ENCODE peak calls at places on chromosomes 7 and 10, in five cellular contexts. U is fibroblast of pulmonary artery, K is HepG2, F is choroid plexus epithelial cell, M is HFF-Myc. L is an unnamed sample.
A peak's percentile ranks its signal among the peaks of the same experiment; 100 is the strongest.

GRCh38 chr7:25762511-25763119 is 389.4 kb upstream of the NFE2L3 start:
- DNase-seq in M (no peak), K (no peak), F (no peak), U (no peak), L (no peak)

GRCh38 chr10:70115948-70116682 is 16.5 kb downstream of the AIFM2 start:
- DNase-seq in U (peak; percentile 29), K (peak; percentile 59), F (peak; percentile 41), M (no peak), L (no peak)

GRCh38 chr7:100022621-100023020 is 7.2 kb downstream of the ZKSCAN1 start:
- DNase-seq in K (peak; percentile 63), U (no peak), F (no peak), M (no peak), L (no peak)

GRCh38 chr7:68247566-68247965 is 1250.9 kb downstream of the TYW1 start:
- DNase-seq in F (no peak), M (no peak), K (no peak), U (no peak), L (no peak)

GRCh38 chr10:60384006-60384405 is 5.7 kb downstream of the ANK3 start:
- DNase-seq in M (no peak), F (peak; percentile 46), U (peak; percentile 49), K (no peak), L (no peak)

GRCh38 chr7:67100956-67101361 is 104.3 kb downstream of the TYW1 start:
- DNase-seq in K (no peak), F (peak; percentile 66), M (no peak), U (peak; percentile 2), L (peak; percentile 18)

GRCh38 chr10:121618906-121619305 is 20.7 kb upstream of the FGFR2 start:
- DNase-seq in K (no peak), M (no peak), F (no peak), U (no peak), L (no peak)

GRCh38 chr10:82910301-82910700 is 1035.3 kb downstream of the NRG3 start:
- DNase-seq in K (no peak), M (no peak), U (no peak), F (no peak), L (no peak)

GRCh38 chr10:126006906-126007305 is 110.5 kb downstream of the FANK1 start:
- DNase-seq in F (no peak), K (no peak), M (no peak), U (no peak), L (no peak)

GRCh38 chr7:81845628-81846259 is 75.9 kb upstream of the HGF start:
- DNase-seq in K (no peak), U (peak; percentile 55), M (no peak), F (peak; percentile 84), L (no peak)

GRCh38 chr7:80611779-80612178 is 26.7 kb upstream of the CD36 start:
- DNase-seq in F (peak; percentile 91), M (no peak), U (peak; percentile 63), K (peak; percentile 95), L (peak; percentile 29)

GRCh38 chr10:98373691-98374090 is 41.3 kb downstream of the PYROXD2 start:
- DNase-seq in F (no peak), U (no peak), K (no peak), M (no peak), L (no peak)

GRCh38 chr7:81430150-81430549 is 339.7 kb downstream of the HGF start:
- DNase-seq in F (peak; percentile 67), M (no peak), U (peak; percentile 59), K (no peak), L (no peak)

GRCh38 chr7:71761336-71761735 is 629.4 kb downstream of the GALNT17 start:
- DNase-seq in K (no peak), U (no peak), M (no peak), F (no peak), L (no peak)

GRCh38 chr7:6022671-6023070 is 8.5 kb upstream of the ANKRD61 start:
- DNase-seq in F (no peak), M (no peak), U (no peak), K (no peak), L (no peak)

GRCh38 chr10:112565434-112566053 is 118.5 kb downstream of the VTI1A start:
- DNase-seq in U (peak; percentile 88), M (peak; percentile 52), F (peak; percentile 89), K (peak; percentile 79), L (no peak)

GRCh38 chr10:28811639-28812349 is 134.5 kb downstream of the BAMBI start:
- DNase-seq in K (no peak), M (no peak), U (no peak), F (no peak), L (no peak)

GRCh38 chr10:96683065-96683464 is 37.2 kb downstream of the PIK3AP1 start:
- DNase-seq in K (no peak), F (no peak), U (peak; percentile 31), M (no peak), L (peak; percentile 8)

GRCh38 chr7:44471436-44471835 is 19.0 kb downstream of the NUDCD3 start:
- DNase-seq in M (no peak), U (no peak), F (no peak), K (no peak), L (no peak)

GRCh38 chr10:52031771-52032170 is 282.3 kb upstream of the DKK1 start:
- DNase-seq in F (no peak), K (no peak), U (peak; percentile 2), M (no peak), L (no peak)

GRCh38 chr10:97319671-97320479 is 804 bp downstream of the FRAT1 start:
- DNase-seq in F (peak; percentile 14), U (no peak), M (no peak), K (peak; percentile 54), L (no peak)

GRCh38 chr10:43237631-43238446 is 29.0 kb downstream of the RASGEF1A start:
- DNase-seq in F (no peak), U (no peak), K (no peak), M (no peak), L (no peak)

GRCh38 chr10:85786401-85786899 is 580.1 kb downstream of the GRID1 start:
- DNase-seq in F (no peak), K (no peak), M (no peak), U (no peak), L (no peak)

DNA sequence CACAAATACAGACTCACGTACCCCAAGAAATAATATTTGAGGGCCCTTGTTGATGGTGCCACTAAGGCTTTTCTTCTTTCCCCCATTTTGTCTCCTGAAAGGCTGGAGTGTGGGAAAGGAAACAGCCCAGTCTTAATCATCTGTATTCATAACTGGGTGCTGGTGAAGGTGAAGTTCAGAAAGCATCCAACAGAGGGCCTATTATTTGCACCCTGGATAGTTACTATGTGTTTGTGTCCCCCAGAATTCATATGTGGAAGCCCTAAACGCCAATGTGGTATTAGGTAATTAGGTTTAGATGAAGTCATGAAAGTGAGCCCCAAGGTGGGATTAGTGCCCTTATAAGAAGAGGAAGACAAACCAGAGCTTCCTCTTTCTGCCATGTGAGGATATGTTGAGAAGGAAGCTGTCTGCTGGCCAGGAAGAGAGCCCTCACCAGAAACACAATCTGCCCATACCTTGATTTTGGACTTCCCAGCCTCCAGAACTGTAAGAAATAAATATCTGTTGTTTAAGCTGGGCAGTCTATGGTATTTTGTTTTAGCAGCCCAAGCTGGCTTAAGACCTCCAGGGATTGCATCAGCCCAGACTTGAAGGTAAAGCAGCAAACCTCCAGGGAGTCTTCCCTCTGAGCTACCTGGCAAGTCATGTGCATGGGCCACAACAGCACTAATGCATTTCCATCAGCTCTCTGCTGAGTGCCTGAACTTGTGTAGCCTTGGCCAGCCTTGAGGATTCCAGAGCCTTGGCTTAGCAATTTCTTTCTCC is 90.0 kb upstream of the ADRB1 start:
- DNase-seq in K (no peak), U (no peak), F (no peak), M (no peak), L (no peak)
- TF ChIP-seq CTCF in K (peak; percentile 10), U (peak; percentile 17), F (peak; percentile 33), M (peak; percentile 37), L (peak; percentile 13)

GRCh38 chr7:77200542-77200941 is 923 bp upstream of the FGL2 start:
- DNase-seq in K (no peak), U (no peak), M (no peak), F (no peak), L (no peak)

GRCh38 chr7:77199008-77199966 is at the start of gene FGL2:
- DNase-seq in F (peak; percentile 73), K (no peak), M (no peak), U (peak; percentile 85), L (no peak)

GRCh38 chr7:77202544-77202976 is 2.9 kb upstream of the FGL2 start:
- DNase-seq in K (no peak), U (no peak), M (no peak), F (no peak), L (no peak)

DNA sequence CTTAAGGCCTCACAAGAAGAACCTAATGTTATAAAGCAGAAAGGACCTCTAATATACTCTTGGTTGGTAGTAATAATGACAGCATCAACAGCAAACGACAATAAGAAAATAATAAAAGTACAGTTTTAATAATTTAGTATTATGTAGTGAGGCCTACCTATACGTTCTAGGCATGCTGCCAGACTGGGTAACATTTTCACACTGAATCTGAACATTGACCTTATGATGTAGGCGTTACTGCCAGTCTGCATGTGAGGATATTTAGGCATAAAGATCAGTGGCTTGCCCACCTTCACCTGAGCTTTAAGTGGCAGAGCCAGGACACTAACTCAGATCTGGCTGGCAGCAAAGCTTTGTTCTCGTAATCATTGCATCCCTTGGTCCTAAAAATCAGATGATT is 2.5 kb downstream of the FGL2 start:
- DNase-seq in M (no peak), K (no peak), F (no peak), U (no peak), L (no peak)
- H3K4me3 ChIP-seq in M (no peak overlapping the region), K (no peak overlapping the region), F (no peak overlapping the region), U (no peak overlapping the region), L (no peak overlapping the region)

GRCh38 chr10:129705676-129706075 is 238.6 kb downstream of the MGMT start:
- DNase-seq in F (no peak), U (no peak), M (no peak), K (no peak), L (no peak)

GRCh38 chr10:129704786-129705525 is 237.9 kb downstream of the MGMT start:
- DNase-seq in K (no peak), M (no peak), F (no peak), U (no peak), L (no peak)

GRCh38 chr10:129704225-129704624 is 237.2 kb downstream of the MGMT start:
- DNase-seq in U (no peak), F (no peak), M (no peak), K (no peak), L (no peak)

GRCh38 chr10:129702605-129703004 is 235.6 kb downstream of the MGMT start:
- DNase-seq in K (no peak), U (no peak), M (no peak), F (no peak), L (no peak)

GRCh38 chr10:129703287-129704137 is 236.5 kb downstream of the MGMT start:
- DNase-seq in K (no peak), F (no peak), M (no peak), U (no peak), L (no peak)
- TF ChIP-seq CTCF in K (no peak), F (no peak), M (no peak), U (no peak), L (no peak)

DNA sequence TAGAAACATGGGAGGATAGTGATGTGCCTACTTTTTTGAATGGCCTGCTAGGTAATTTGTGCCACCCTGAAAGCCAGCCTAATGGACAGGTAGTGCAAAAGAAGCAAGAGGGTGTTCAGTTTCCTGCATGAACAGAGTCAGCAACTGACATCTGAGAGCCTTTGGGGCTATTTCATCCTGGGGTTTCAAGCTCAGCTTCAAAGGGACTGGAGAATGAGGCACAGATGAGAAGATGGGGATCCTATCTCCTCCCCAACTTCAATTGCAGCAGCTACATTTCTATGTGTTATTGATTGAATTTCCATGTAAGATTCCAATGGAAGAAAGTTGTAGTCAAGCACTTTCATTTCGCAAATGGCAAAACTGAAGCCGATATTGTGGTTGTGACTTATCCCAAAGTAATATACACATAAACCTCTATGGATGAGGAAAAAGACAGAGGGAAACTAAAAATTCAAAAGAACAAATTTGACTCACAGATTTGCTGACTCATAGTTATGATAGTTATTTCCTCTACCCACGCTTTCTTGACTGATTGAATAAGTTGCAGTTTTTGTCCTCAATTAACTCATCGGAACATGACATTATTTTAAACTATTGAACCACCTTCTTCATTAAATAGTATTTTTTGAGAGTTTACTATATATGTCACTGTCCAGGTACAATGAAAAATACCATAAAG is 42.6 kb upstream of the NRP1 start:
- DNase-seq in K (no peak), F (peak; percentile 67), U (peak; percentile 71), M (no peak), L (no peak)
- H3K4me3 ChIP-seq in K (no peak overlapping the region), F (peak overlapping the region; percentile 17), U (no peak overlapping the region), M (peak overlapping the region; percentile 17), L (no peak overlapping the region)

L was measured in retinal pigment epithelial cell.